ENCODE peak calls at places on chromosomes 2 and 18, in nine cellular contexts. K is GM12865, L is neural crest cell, J is cardiac fibroblast, P is NB4, M is HepG2, Q is HL-60, W is kidney epithelial cell, X is fibroblast of mammary gland. H is an unnamed sample.

GRCh38 chr2:64939332-64939917 is 49.8 kb upstream of the SLC1A4 start:
- DNase-seq in K (peak; percentile 87), L (no peak), J (no peak), P (no peak), M (no peak), Q (no peak), W (no peak), X (no peak), H (no peak)

GRCh38 chr2:239343946-239344856 is 56.6 kb downstream of the HDAC4 start:
- DNase-seq in K (no peak), L (no peak), J (no peak), P (no peak), M (no peak), Q (no peak), W (no peak), X (no peak), H (no peak)

GRCh38 chr2:183057333-183057985 is 19.2 kb upstream of the NCKAP1 start:
- DNase-seq in K (no peak), L (no peak), J (no peak), P (no peak), M (no peak), Q (no peak), W (no peak), X (no peak), H (no peak)

GRCh38 chr2:229454934-229455631 is 184.0 kb upstream of the PID1 start:
- DNase-seq in K (no peak), L (no peak), J (peak; percentile 92), P (no peak), M (no peak), Q (no peak), W (no peak), X (peak; percentile 88), H (no peak)

GRCh38 chr18:80029690-80030089 is 4.5 kb upstream of the RBFA start:
- DNase-seq in K (no peak), L (no peak), J (no peak), P (no peak), M (no peak), Q (no peak), W (no peak), X (no peak), H (no peak)

GRCh38 chr2:143426296-143426695 is 297.1 kb downstream of the ARHGAP15 start:
- DNase-seq in K (no peak), L (no peak), J (peak; percentile 97), P (no peak), M (no peak), Q (no peak), W (peak; percentile 65), X (peak; percentile 87), H (no peak)

GRCh38 chr2:37343537-37344434 is 644 bp upstream of the QPCT start:
- DNase-seq in K (no peak), L (no peak), J (peak; percentile 58), P (peak; percentile 51), M (peak; percentile 54), Q (no peak), W (no peak), X (peak; percentile 81), H (no peak)

GRCh38 chr2:64052468-64053241 is 33.4 kb upstream of the VPS54 start:
- DNase-seq in K (peak; percentile 24), L (no peak), J (peak; percentile 68), P (no peak), M (no peak), Q (no peak), W (no peak), X (no peak), H (no peak)

GRCh38 chr18:57086163-57086562 is 60.7 kb upstream of the BOD1L2 start:
- DNase-seq in K (no peak), L (no peak), J (no peak), P (no peak), M (no peak), Q (no peak), W (no peak), X (no peak), H (no peak)

GRCh38 chr2:60071427-60071826 is 482.0 kb downstream of the BCL11A start:
- DNase-seq in K (no peak), L (no peak), J (no peak), P (no peak), M (no peak), Q (no peak), W (no peak), X (no peak), H (no peak)

GRCh38 chr2:60070851-60071250 is 482.6 kb downstream of the BCL11A start:
- DNase-seq in K (no peak), L (no peak), J (no peak), P (no peak), M (no peak), Q (no peak), W (no peak), X (no peak), H (no peak)

GRCh38 chr2:60075048-60075447 is 478.4 kb downstream of the BCL11A start:
- DNase-seq in K (no peak), L (no peak), J (no peak), P (no peak), M (no peak), Q (no peak), W (no peak), X (no peak), H (no peak)

GRCh38 chr2:60073201-60073600 is 480.3 kb downstream of the BCL11A start:
- DNase-seq in K (no peak), L (no peak), J (no peak), P (no peak), M (no peak), Q (no peak), W (no peak), X (no peak), H (no peak)

GRCh38 chr2:60072609-60073008 is 480.8 kb downstream of the BCL11A start:
- DNase-seq in K (no peak), L (no peak), J (no peak), P (no peak), M (no peak), Q (no peak), W (no peak), X (no peak), H (no peak)
- TF ChIP-seq CTCF in K (no peak), L (no peak), J (no peak), P (no peak), M (no peak), Q (no peak), W (no peak), X (no peak), H (no peak)

DNA sequence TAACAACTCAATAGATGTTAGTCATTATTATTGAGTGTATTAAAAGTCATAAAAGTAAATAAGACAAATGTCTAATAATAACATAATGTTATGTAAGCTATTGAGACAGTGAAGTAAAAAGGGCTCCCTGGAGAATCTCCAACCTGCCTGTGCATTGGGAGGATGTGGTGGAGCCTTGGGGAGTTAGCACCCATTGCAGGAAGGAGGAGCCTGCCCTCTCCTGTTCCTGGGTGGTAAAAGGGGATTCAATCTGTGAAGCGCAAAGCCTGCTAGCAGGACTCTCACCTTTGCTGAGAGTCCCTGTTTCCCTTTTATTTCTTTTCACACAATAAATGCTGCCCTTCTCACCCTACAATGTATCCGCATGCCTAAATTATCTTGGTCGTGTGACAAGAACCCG is 206.1 kb downstream of the RAB3GAP1 start:
- DNase-seq in K (no peak), L (no peak), J (peak; percentile 22), P (peak; percentile 19), M (no peak), Q (no peak), W (no peak), X (peak; percentile 11), H (no peak)
- TF ChIP-seq CTCF in K (no peak), L (no peak), J (no peak), P (no peak), M (peak; percentile 32), Q (no peak), W (no peak), X (peak; percentile 4), H (no peak)

GRCh38 chr2:112941753-112942653 is 31.0 kb downstream of the IL37 start:
- DNase-seq in K (peak; percentile 87), L (peak; percentile 75), J (peak; percentile 84), P (peak; percentile 81), M (peak; percentile 70), Q (peak; percentile 84), W (peak; percentile 53), X (peak; percentile 73), H (peak; percentile 38)
- TF ChIP-seq CTCF in K (peak; percentile 95), L (peak; percentile 84), J (peak; percentile 98), P (peak; percentile 97), M (peak; percentile 98), Q (peak; percentile 93), W (peak; percentile 97), X (peak; percentile 97), H (no peak)

DNA sequence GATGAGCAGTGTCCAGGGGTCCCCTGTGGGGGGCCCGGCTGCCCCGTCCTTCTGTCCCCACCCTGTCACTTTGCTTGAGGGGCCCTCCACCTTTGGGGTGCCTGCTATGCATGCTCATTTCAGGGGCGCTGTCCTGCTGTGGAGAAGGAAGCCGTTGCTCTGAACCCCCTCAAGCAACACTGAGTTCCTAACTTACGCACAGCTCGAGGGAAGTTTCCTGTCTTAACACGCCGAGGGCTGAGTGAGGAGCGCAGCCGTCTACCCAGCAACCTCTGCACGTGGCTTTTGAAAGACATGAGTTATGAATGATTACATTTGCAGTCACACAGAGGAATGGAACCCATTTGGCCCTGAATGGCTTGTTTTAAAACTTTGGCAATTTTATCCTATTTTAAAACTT is 14.0 kb downstream of the RAMP1 start:
- DNase-seq in K (no peak), L (no peak), J (no peak), P (no peak), M (no peak), Q (no peak), W (no peak), X (no peak), H (no peak)
- TF ChIP-seq CTCF in K (no peak), L (no peak), J (no peak), P (no peak), M (no peak), Q (no peak), W (no peak), X (no peak), H (no peak)

GRCh38 chr2:176093145-176093888 is 796 bp downstream of the HOXD13 start:
- DNase-seq in K (no peak), L (no peak), J (no peak), P (peak; percentile 87), M (no peak), Q (no peak), W (no peak), X (no peak), H (no peak)
- TF ChIP-seq CTCF in K (no peak), L (peak; percentile 4), J (no peak), P (peak; percentile 42), M (no peak), Q (no peak), W (peak; percentile 9), X (no peak), H (no peak)

GRCh38 chr2:195575879-195576391 is 81.1 kb upstream of the SLC39A10 start:
- DNase-seq in K (peak; percentile 35), L (no peak), J (peak; percentile 95), P (peak; percentile 66), M (peak; percentile 27), Q (peak; percentile 8), W (peak; percentile 73), X (peak; percentile 88), H (no peak)
- TF ChIP-seq CTCF in K (peak; percentile 10), L (no peak), J (no peak), P (no peak), M (peak; percentile 53), Q (no peak), W (no peak), X (no peak), H (no peak)

GRCh38 chr18:36372902-36373301 is 75.4 kb downstream of the FHOD3 start:
- DNase-seq in K (peak; percentile 74), L (no peak), J (peak; percentile 93), P (peak; percentile 25), M (no peak), Q (peak; percentile 61), W (no peak), X (peak; percentile 66), H (no peak)
- TF ChIP-seq CTCF in K (peak; percentile 46), L (no peak), J (peak; percentile 40), P (no peak), M (peak; percentile 23), Q (no peak), W (no peak), X (peak; percentile 11), H (no peak)